ENCODE peak calls at places on chromosome 3, in nine cellular contexts. T, Q, C, W, Z, D, B, N and J are unnamed samples. For H3K36me3 and H3K4me1, the result is how much of the 10 kb centered on the place peaks cover.

GRCh38 chr3:188929138-188929537 is 242.6 kb upstream of the TPRG1 start:
- DNase-seq in D (no peak), B (no peak), T (no peak), N (no peak), W (peak), Q (no peak), Z (no peak), C (peak), J (peak)

GRCh38 chr3:164007764-164008163 is 1070.5 kb downstream of the SI start:
- DNase-seq in B (no peak), Q (no peak), N (no peak), D (no peak), Z (no peak), W (no peak), C (no peak), T (no peak), J (no peak)

GRCh38 chr3:166114448-166114847 is 277.2 kb upstream of the BCHE start:
- DNase-seq in T (no peak), Z (no peak), W (no peak), N (no peak), Q (no peak), D (no peak), C (no peak), B (no peak), J (no peak)

GRCh38 chr3:159733194-159733860 is 255.3 kb upstream of the IL12A start:
- DNase-seq in Z (no peak), Q (no peak), N (no peak), D (no peak), C (peak), B (no peak), T (no peak), W (no peak), J (no peak)

GRCh38 chr3:16728762-16729745 is 123.8 kb upstream of the DAZL start:
- DNase-seq in T (no peak), B (no peak), N (no peak), W (no peak), C (peak), D (no peak), Q (no peak), Z (no peak), J (no peak)

GRCh38 chr3:141618938-141619337 is 119.2 kb upstream of the RNF7 start:
- DNase-seq in B (no peak), Z (no peak), C (no peak), W (peak), D (no peak), N (no peak), T (no peak), Q (no peak), J (no peak)

GRCh38 chr3:71926690-71927089 is 141.7 kb upstream of the PROK2 start:
- DNase-seq in N (no peak), Q (no peak), T (no peak), W (peak), Z (no peak), B (no peak), D (no peak), C (no peak), J (no peak)

GRCh38 chr3:183825380-183826161 is at the start of gene MAP6D1:
- DNase-seq in N (no peak), Q (peak), Z (peak), W (peak), C (peak), T (no peak), D (no peak), B (no peak), J (peak)

GRCh38 chr3:192916455-192917257 is 1.0 kb downstream of the MB21D2 start:
- DNase-seq in Q (peak), D (peak), N (peak), B (peak), T (peak), W (peak), C (peak), Z (peak), J (peak)

GRCh38 chr3:117874904-117875874 is 1159.5 kb downstream of the IGSF11 start:
- DNase-seq in Z (no peak), B (no peak), W (no peak), T (no peak), D (no peak), C (no peak), N (no peak), Q (no peak), J (no peak)

GRCh38 chr3:160331127-160331937 is 67.7 kb downstream of the IFT80 start:
- DNase-seq in T (no peak), W (no peak), Z (no peak), C (peak), Q (no peak), B (no peak), N (no peak), D (no peak), J (no peak)

GRCh38 chr3:109922898-109923297 is 585.6 kb upstream of the DPPA4 start:
- DNase-seq in T (no peak), C (no peak), D (no peak), Q (no peak), W (no peak), Z (no peak), B (no peak), N (no peak), J (no peak)

GRCh38 chr3:123632161-123632655 is 47.4 kb upstream of the HACD2 start:
- DNase-seq in Z (no peak), T (no peak), Q (no peak), B (peak), D (peak), W (peak), C (peak), N (no peak), J (no peak)

GRCh38 chr3:24683511-24684384 is 189.1 kb upstream of the THRB start:
- DNase-seq in D (peak), N (no peak), T (no peak), C (peak), B (no peak), W (peak), Q (no peak), Z (no peak), J (no peak)

GRCh38 chr3:2477635-2478034 is 379.0 kb downstream of the CNTN4 start:
- DNase-seq in N (no peak), B (no peak), Z (no peak), Q (no peak), C (no peak), W (no peak), T (no peak), D (no peak), J (no peak)

GRCh38 chr3:41073190-41073589 is 126.1 kb upstream of the CTNNB1 start:
- DNase-seq in Q (no peak), C (peak), N (no peak), B (no peak), T (no peak), W (no peak), D (no peak), Z (no peak), J (no peak)

GRCh38 chr3:126818696-126819095 is 114.7 kb downstream of the CHCHD6 start:
- DNase-seq in C (no peak), W (no peak), D (no peak), N (no peak), T (no peak), Z (no peak), Q (no peak), B (no peak), J (no peak)

GRCh38 chr3:43224405-43225073 is 61.8 kb upstream of the SNRK start:
- DNase-seq in N (no peak), Z (no peak), D (no peak), T (no peak), B (no peak), W (no peak), C (no peak), Q (no peak), J (no peak)

GRCh38 chr3:178707632-178708031 is 171.4 kb downstream of the KCNMB2 start:
- DNase-seq in B (no peak), W (no peak), Q (no peak), Z (no peak), D (no peak), T (no peak), N (no peak), C (no peak), J (no peak)

GRCh38 chr3:190722181-190722905 is 140.2 kb downstream of the GMNC start:
- DNase-seq in C (no peak), Z (no peak), B (no peak), T (no peak), D (no peak), N (no peak), W (no peak), Q (no peak), J (no peak)

GRCh38 chr3:117752984-117753717 is 1043.6 kb downstream of the TUSC7 start:
- DNase-seq in T (no peak), W (no peak), C (no peak), N (no peak), Q (no peak), D (no peak), Z (no peak), B (no peak), J (no peak)

GRCh38 chr3:126535636-126536035 is 11.7 kb downstream of the CHST13 start:
- DNase-seq in W (no peak), T (no peak), Z (no peak), Q (no peak), C (no peak), B (no peak), N (no peak), D (no peak), J (no peak)

GRCh38 chr3:74268753-74269152 is 345.7 kb downstream of the CNTN3 start:
- DNase-seq in W (no peak), Z (no peak), Q (no peak), C (peak), N (no peak), B (no peak), T (no peak), D (no peak), J (no peak)

GRCh38 chr3:108103971-108104797 is 13.4 kb upstream of the CD47 start:
- DNase-seq in Q (no peak), T (no peak), W (no peak), D (peak), Z (peak), N (peak), B (peak), C (peak), J (no peak)

GRCh38 chr3:44886561-44886960 is 12.2 kb downstream of the TGM4 start:
- DNase-seq in Z (no peak), N (no peak), W (no peak), Q (no peak), C (no peak), T (no peak), D (no peak), B (no peak), J (no peak)

GRCh38 chr3:31472479-31473390 is 60.0 kb upstream of the STT3B start:
- DNase-seq in W (no peak), C (peak), D (no peak), T (no peak), Z (no peak), Q (no peak), N (no peak), B (no peak), J (no peak)

GRCh38 chr3:116034797-116035196 is 410.5 kb downstream of the LSAMP start:
- DNase-seq in W (no peak), T (no peak), B (no peak), C (no peak), Z (no peak), Q (no peak), D (no peak), N (no peak), J (no peak)

GRCh38 chr3:169083126-169083525 is 580.4 kb downstream of the MECOM start:
- DNase-seq in B (no peak), D (no peak), T (no peak), C (no peak), Z (no peak), W (no peak), N (no peak), Q (no peak), J (no peak)

GRCh38 chr3:22372292-22372949 is 621.4 kb upstream of the ZNF385D start:
- DNase-seq in Q (no peak), B (peak), D (no peak), N (no peak), C (peak), W (peak), Z (peak), T (no peak), J (no peak)

DNA sequence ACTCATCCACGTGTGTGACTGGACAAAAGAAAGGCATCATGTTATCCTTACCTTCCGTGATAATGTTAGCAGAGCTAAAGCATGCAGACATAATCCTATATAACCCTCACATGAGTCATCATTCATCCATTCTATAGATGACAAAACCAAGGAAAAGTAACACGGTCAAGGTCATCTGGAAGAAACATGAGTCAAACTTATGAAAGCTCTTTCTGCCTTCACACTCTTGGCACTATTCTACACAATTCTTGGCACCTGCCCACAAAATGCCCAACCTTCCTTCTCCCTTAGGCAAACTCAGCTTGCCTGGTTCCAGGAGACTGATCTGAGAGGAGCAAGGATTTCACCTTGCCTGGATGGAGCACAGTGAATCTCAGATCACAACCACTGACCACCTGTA is 66.9 kb downstream of the PRICKLE2 start:
- DNase-seq in Q (no peak), B (no peak), W (no peak), N (peak), D (no peak), T (no peak), Z (no peak), C (no peak), J (peak)
- TF ChIP-seq CTCF in Q (no peak), B (no peak), W (no peak), N (no peak), D (no peak), T (no peak), Z (no peak), C (no peak), J (no peak)

DNA sequence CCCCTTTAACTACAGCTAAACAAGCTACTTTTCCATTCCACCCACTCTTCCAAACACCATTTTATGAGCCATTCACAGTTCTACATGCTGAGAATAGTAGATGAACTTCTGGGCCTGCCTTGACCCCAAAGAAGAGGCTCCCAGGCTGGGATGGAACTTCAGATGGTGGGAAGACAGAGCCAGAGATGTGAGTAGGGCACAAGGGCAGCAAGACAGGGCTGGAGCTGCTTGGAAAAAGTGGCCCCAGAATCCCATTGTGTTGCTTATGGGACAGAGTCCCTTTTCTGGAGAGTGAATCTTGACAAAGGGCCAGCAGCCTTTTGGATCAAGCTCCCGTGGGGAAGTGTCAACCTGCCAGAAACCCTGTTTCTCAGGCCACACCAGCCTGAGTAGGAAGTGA is 516.5 kb upstream of the PPP2R3A start:
- DNase-seq in C (no peak), N (no peak), Z (no peak), T (no peak), W (no peak), D (no peak), Q (no peak), B (no peak), J (no peak)
- H3K36me3 ChIP-seq in C (under half), N (under half), Z (under half), T (under half), W (under half), D (under half), Q (under half), B (under half), J (under half)

GRCh38 chr3:11605398-11605797 is 38.3 kb downstream of the VGLL4 start:
- DNase-seq in C (no peak), B (no peak), Z (no peak), D (no peak), W (no peak), N (no peak), Q (no peak), T (no peak), J (no peak)

GRCh38 chr3:11603628-11604027 is 40.1 kb downstream of the VGLL4 start:
- DNase-seq in Q (no peak), C (peak), N (no peak), Z (no peak), D (peak), W (no peak), T (peak), B (no peak), J (no peak)

GRCh38 chr3:11602886-11603285 is 40.8 kb downstream of the VGLL4 start:
- DNase-seq in N (no peak), D (no peak), C (no peak), W (no peak), Z (no peak), B (no peak), T (no peak), Q (no peak), J (no peak)

GRCh38 chr3:11602441-11602840 is 41.3 kb downstream of the VGLL4 start:
- DNase-seq in T (no peak), W (no peak), D (no peak), Q (no peak), Z (no peak), B (no peak), C (no peak), N (no peak), J (no peak)

DNA sequence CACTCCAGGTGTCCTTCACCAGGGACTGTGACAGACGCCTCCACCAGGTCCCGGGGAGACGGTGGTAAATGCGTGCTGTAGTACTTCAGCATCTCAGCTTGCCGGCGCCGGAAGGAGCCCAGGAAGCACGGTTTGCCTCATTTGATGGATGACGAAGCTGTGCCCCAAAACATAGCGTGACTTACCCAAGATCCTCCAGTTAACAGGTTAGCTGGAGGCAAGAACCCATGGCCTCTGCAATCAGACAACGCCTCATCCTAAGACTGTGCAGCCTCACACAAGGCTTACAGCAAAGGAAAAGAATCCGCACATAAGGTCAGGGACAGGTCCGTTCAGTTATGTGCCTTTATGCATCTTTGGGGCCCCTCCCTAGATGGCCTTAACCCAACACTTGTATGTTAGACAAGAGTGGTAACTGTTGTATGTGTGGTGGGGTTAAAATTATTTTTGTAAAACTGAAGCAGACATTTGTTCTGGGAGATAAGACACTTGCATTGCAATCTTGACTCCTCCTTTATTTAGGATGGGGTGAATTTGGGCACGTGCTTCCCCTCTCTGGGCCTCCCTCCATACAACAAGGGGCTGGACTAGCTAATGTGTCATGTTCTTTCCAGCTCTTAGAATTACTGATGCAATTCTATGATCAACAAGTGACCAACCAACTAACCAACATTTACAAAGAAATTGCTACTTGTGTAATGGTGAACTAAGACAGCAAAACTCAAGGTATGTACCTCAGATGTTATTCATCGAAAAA is 39.4 kb downstream of the VGLL4 start:
- DNase-seq in B (peak), Z (no peak), Q (no peak), W (no peak), C (peak), D (no peak), T (no peak), N (no peak), J (no peak)
- H3K4me1 ChIP-seq in B (under half), Z (half or more), Q (under half), W (half or more), C (half or more), D (half or more), T (under half), N (under half), J (under half)

GRCh38 chr3:63960048-63960711 is 48.0 kb upstream of the SCAANT1 start:
- DNase-seq in C (peak), Z (no peak), B (no peak), T (peak), D (no peak), Q (no peak), W (no peak), N (peak), J (no peak)
- TF ChIP-seq CTCF in C (no peak), Z (no peak), B (no peak), T (no peak), D (no peak), Q (no peak), W (no peak), N (no peak), J (no peak)

GRCh38 chr3:99861216-99861615 is 43.6 kb downstream of the CMSS1 start:
- DNase-seq in T (no peak), W (no peak), Q (no peak), N (no peak), C (no peak), Z (no peak), D (no peak), B (no peak), J (no peak)

GRCh38 chr3:99857278-99857677 is 39.6 kb downstream of the CMSS1 start:
- DNase-seq in T (no peak), N (no peak), D (no peak), Z (no peak), C (no peak), Q (no peak), B (no peak), W (no peak), J (no peak)

GRCh38 chr3:99862208-99862607 is 44.5 kb downstream of the CMSS1 start:
- DNase-seq in D (no peak), Z (no peak), N (no peak), Q (no peak), W (no peak), B (no peak), T (no peak), C (no peak), J (no peak)

GRCh38 chr3:99858461-99858860 is 40.8 kb downstream of the CMSS1 start:
- DNase-seq in D (no peak), Q (no peak), T (no peak), C (no peak), B (no peak), Z (no peak), N (no peak), W (no peak), J (no peak)

DNA sequence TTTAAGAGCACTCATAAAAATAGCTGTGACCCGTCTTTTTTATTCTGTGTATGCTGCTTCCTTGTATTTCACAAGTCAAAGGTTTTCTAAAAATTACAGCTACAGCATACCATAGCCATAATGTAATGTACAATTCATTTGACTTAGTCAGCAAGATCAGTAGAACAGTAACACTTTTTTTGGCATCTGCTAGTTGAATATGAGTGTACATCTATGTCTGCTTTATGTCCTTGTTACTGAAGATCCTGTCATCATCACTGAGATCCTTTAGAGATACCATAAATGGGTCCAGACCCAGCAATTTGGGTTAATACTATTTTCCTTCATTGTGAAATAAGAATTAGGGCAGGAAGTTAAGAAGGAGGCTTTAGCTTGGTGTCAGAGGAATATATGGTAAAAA is 42.2 kb downstream of the CMSS1 start:
- DNase-seq in D (no peak), T (no peak), Q (no peak), C (peak), N (no peak), W (no peak), Z (no peak), B (no peak), J (no peak)
- H3K36me3 ChIP-seq in D (under half), T (under half), Q (under half), C (under half), N (under half), W (under half), Z (under half), B (under half), J (under half)